ENCODE peak calls at places on chromosomes 13 and 19, in ten cellular contexts. W is astrocyte of the cerebellum; L is DMS79; M is SK-N-SH; X is astrocyte of the spinal cord; A is T-helper 1 cell; B is CD8-positive, alpha-beta T cell; Q is Ammon's horn; Z is GM06990; N is osteocyte. Y is an unnamed sample.
A peak's percentile ranks its signal among the peaks of the same experiment; 100 is the strongest.

GRCh38 chr19:46369817-46370216 is 22.9 kb downstream of the PPP5C start:
- DNase-seq in W (no peak), L (no peak), M (no peak), X (no peak), A (no peak), B (no peak), Q (no peak), Z (no peak), N (no peak), Y (no peak)

GRCh38 chr19:29771708-29772415 is 39.9 kb upstream of the CCNE1 start:
- DNase-seq in W (no peak), L (no peak), M (peak; percentile 86), X (peak; percentile 22), A (peak; percentile 16), B (peak; percentile 31), Q (peak; percentile 52), Z (no peak), N (no peak), Y (no peak)

GRCh38 chr19:55000761-55001160 is 34.6 kb downstream of the NLRP2 start:
- DNase-seq in W (no peak), L (no peak), M (no peak), X (no peak), A (no peak), B (no peak), Q (no peak), Z (no peak), N (no peak), Y (no peak)

GRCh38 chr19:48861313-48861712 is 7.1 kb downstream of the PLEKHA4 start:
- DNase-seq in W (no peak), L (no peak), M (no peak), X (no peak), A (no peak), B (no peak), Q (no peak), Z (no peak), N (no peak), Y (no peak)

GRCh38 chr19:48501446-48501960 is 10.1 kb downstream of the LMTK3 start:
- DNase-seq in W (no peak), L (peak; percentile 87), M (no peak), X (no peak), A (peak; percentile 65), B (peak; percentile 49), Q (no peak), Z (peak; percentile 69), N (no peak), Y (no peak)

GRCh38 chr19:8324186-8325050 is 3.1 kb downstream of the RPS28 start:
- DNase-seq in W (no peak), L (no peak), M (no peak), X (no peak), A (no peak), B (no peak), Q (no peak), Z (no peak), N (no peak), Y (no peak)

GRCh38 chr13:24328145-24328544 is 18.8 kb downstream of the C1QTNF9 start:
- DNase-seq in W (no peak), L (no peak), M (peak; percentile 60), X (no peak), A (no peak), B (no peak), Q (no peak), Z (no peak), N (no peak), Y (no peak)

GRCh38 chr13:113058129-113058987 is 47.2 kb upstream of the F7 start:
- DNase-seq in W (no peak), L (no peak), M (no peak), X (no peak), A (no peak), B (no peak), Q (no peak), Z (no peak), N (no peak), Y (no peak)

GRCh38 chr13:110329258-110329657 is 22.2 kb downstream of the COL4A2 start:
- DNase-seq in W (no peak), L (no peak), M (no peak), X (peak; percentile 51), A (no peak), B (no peak), Q (no peak), Z (no peak), N (no peak), Y (no peak)

GRCh38 chr13:48317511-48317981 is 14.0 kb downstream of the RB1 start:
- DNase-seq in W (no peak), L (no peak), M (no peak), X (no peak), A (no peak), B (no peak), Q (no peak), Z (no peak), N (no peak), Y (no peak)

GRCh38 chr19:27679905-27680304 is 1533.0 kb downstream of the UQCRFS1 start:
- DNase-seq in W (no peak), L (no peak), M (no peak), X (no peak), A (no peak), B (no peak), Q (no peak), Z (no peak), N (no peak), Y (no peak)

Y was measured in activated effector memory CD4-positive, alpha-beta T cell treated with Interleukin-2 at 50 U/mL for 16 hours.